ENCODE peak calls at places on chromosomes 3 and 15, in eight cellular contexts. E is BE2C; S is astrocyte; P is MG63; I is endothelial cell; C is NCI-H510A treated with DMSO at 0.1 percent for 48 hours; F is C1 segment of cervical spinal cord; M is activated CD4-positive, alpha-beta T cell treated with anti-CD3 and anti-CD28 coated beads, Interleukin-2, amount 50 U/mL, for 48 hours. H is an unnamed sample.
A peak's percentile ranks its signal among the peaks of the same experiment; 100 is the strongest.

GRCh38 chr3:157408499-157409149 is 28.0 kb upstream of the PTX3 start:
- DNase-seq in E (no peak), S (no peak), P (no peak), I (no peak), C (no peak), F (no peak), M (no peak), H (no peak)

GRCh38 chr3:177443469-177443868 is 246.2 kb upstream of the TBL1XR1 start:
- DNase-seq in E (peak; percentile 37), S (peak; percentile 73), P (peak; percentile 83), I (no peak), C (no peak), F (no peak), M (no peak), H (peak; percentile 26)

GRCh38 chr15:77295446-77295845 is 124.5 kb downstream of the PEAK1 start:
- DNase-seq in E (no peak), S (peak; percentile 79), P (no peak), I (no peak), C (no peak), F (no peak), M (no peak), H (no peak)

GRCh38 chr3:104787306-104787705 is 579.4 kb upstream of the ALCAM start:
- DNase-seq in E (no peak), S (no peak), P (no peak), I (no peak), C (no peak), F (no peak), M (no peak), H (no peak)

GRCh38 chr3:105812194-105812586 is 56.6 kb downstream of the CBLB start:
- DNase-seq in E (no peak), S (peak; percentile 69), P (no peak), I (no peak), C (no peak), F (no peak), M (no peak), H (no peak)

GRCh38 chr3:148238421-148238821 is 459.3 kb upstream of the AGTR1 start:
- DNase-seq in E (no peak), S (peak; percentile 37), P (no peak), I (no peak), C (no peak), F (no peak), M (no peak), H (no peak)

GRCh38 chr15:77021803-77022381 is 27.0 kb downstream of the PSTPIP1 start:
- DNase-seq in E (no peak), S (peak; percentile 55), P (no peak), I (no peak), C (no peak), F (no peak), M (peak; percentile 67), H (no peak)

GRCh38 chr3:169562988-169563774 is 100.3 kb downstream of the MECOM start:
- DNase-seq in E (no peak), S (no peak), P (no peak), I (no peak), C (no peak), F (no peak), M (no peak), H (peak; percentile 5)

GRCh38 chr3:128970741-128971048 is 23.2 kb downstream of the CFAP92 start:
- DNase-seq in E (no peak), S (no peak), P (no peak), I (no peak), C (no peak), F (no peak), M (no peak), H (no peak)

GRCh38 chr3:49602877-49603411 is 48.7 kb downstream of the BSN start:
- DNase-seq in E (no peak), S (no peak), P (peak; percentile 38), I (no peak), C (peak; percentile 10), F (no peak), M (peak; percentile 58), H (peak; percentile 53)

GRCh38 chr15:93974804-93975481 is 256.4 kb upstream of the MCTP2 start:
- DNase-seq in E (peak; percentile 48), S (peak; percentile 33), P (peak; percentile 2), I (peak; percentile 35), C (peak; percentile 32), F (no peak), M (no peak), H (peak; percentile 21)

GRCh38 chr15:92645731-92646130 is 9.8 kb downstream of the FAM174B start:
- DNase-seq in E (no peak), S (no peak), P (no peak), I (no peak), C (no peak), F (no peak), M (no peak), H (no peak)

GRCh38 chr3:33096103-33096868 is 660 bp downstream of the GLB1 start:
- DNase-seq in E (no peak), S (peak; percentile 18), P (peak; percentile 41), I (peak; percentile 47), C (peak; percentile 42), F (peak; percentile 63), M (peak; percentile 59), H (peak; percentile 57)

GRCh38 chr3:125416235-125416634 is 41.1 kb upstream of the ZNF148 start:
- DNase-seq in E (no peak), S (no peak), P (no peak), I (no peak), C (no peak), F (no peak), M (no peak), H (no peak)

GRCh38 chr15:40421246-40422157 is 15.9 kb downstream of the IVD start:
- DNase-seq in E (peak; percentile 89), S (no peak), P (peak; percentile 49), I (peak; percentile 87), C (peak; percentile 40), F (peak; percentile 39), M (peak; percentile 90), H (peak; percentile 75)

GRCh38 chr15:33132722-33133345 is 61.7 kb downstream of the FMN1 start:
- DNase-seq in E (peak; percentile 47), S (peak; percentile 41), P (peak; percentile 25), I (peak; percentile 53), C (peak; percentile 63), F (no peak), M (no peak), H (peak; percentile 35)

GRCh38 chr3:134685881-134686802 is 35.3 kb upstream of the KY start:
- DNase-seq in E (no peak), S (peak; percentile 49), P (peak; percentile 87), I (no peak), C (no peak), F (no peak), M (no peak), H (no peak)

GRCh38 chr15:39118510-39118909 is 462.4 kb upstream of the THBS1 start:
- DNase-seq in E (no peak), S (peak; percentile 94), P (peak; percentile 48), I (no peak), C (no peak), F (no peak), M (no peak), H (no peak)

GRCh38 chr15:70707901-70708300 is 55.5 kb downstream of the UACA start:
- DNase-seq in E (no peak), S (no peak), P (no peak), I (no peak), C (no peak), F (no peak), M (no peak), H (no peak)

GRCh38 chr3:11610044-11610671 is 33.6 kb downstream of the VGLL4 start:
- DNase-seq in E (peak; percentile 15), S (peak; percentile 95), P (peak; percentile 89), I (no peak), C (no peak), F (no peak), M (no peak), H (no peak)

GRCh38 chr15:51624022-51624421 is 1.5 kb upstream of the DMXL2 start:
- DNase-seq in E (no peak), S (no peak), P (no peak), I (no peak), C (no peak), F (no peak), M (no peak), H (no peak)

GRCh38 chr15:89647191-89647851 is 7.9 kb downstream of the KIF7 start:
- DNase-seq in E (peak; percentile 83), S (no peak), P (peak; percentile 63), I (peak; percentile 94), C (no peak), F (peak; percentile 38), M (peak; percentile 81), H (peak; percentile 54)

GRCh38 chr3:164640586-164640985 is 437.7 kb downstream of the SI start:
- DNase-seq in E (no peak), S (no peak), P (no peak), I (no peak), C (no peak), F (no peak), M (no peak), H (no peak)

GRCh38 chr3:72137865-72138861 is 353.2 kb upstream of the PROK2 start:
- DNase-seq in E (no peak), S (no peak), P (no peak), I (no peak), C (no peak), F (no peak), M (peak; percentile 64), H (no peak)

GRCh38 chr15:90059208-90059985 is 42.9 kb downstream of the IDH2 start:
- DNase-seq in E (no peak), S (no peak), P (no peak), I (peak; percentile 63), C (peak; percentile 43), F (peak; percentile 63), M (peak; percentile 90), H (no peak)

GRCh38 chr3:131356006-131356405 is 25.6 kb upstream of the NUDT16 start:
- DNase-seq in E (no peak), S (no peak), P (peak; percentile 34), I (no peak), C (no peak), F (no peak), M (no peak), H (no peak)

GRCh38 chr15:99452010-99452409 is 113.8 kb upstream of the MEF2A start:
- DNase-seq in E (no peak), S (no peak), P (no peak), I (no peak), C (no peak), F (no peak), M (no peak), H (no peak)

GRCh38 chr15:101479851-101480612 is 9.5 kb downstream of the PCSK6 start:
- DNase-seq in E (no peak), S (no peak), P (no peak), I (no peak), C (no peak), F (peak; percentile 81), M (no peak), H (no peak)

GRCh38 chr3:23959147-23959900 is 14.2 kb downstream of the NR1D2 start:
- DNase-seq in E (no peak), S (peak; percentile 94), P (no peak), I (no peak), C (no peak), F (no peak), M (no peak), H (no peak)

GRCh38 chr3:114449271-114450007 is 155.6 kb downstream of the TIGIT start:
- DNase-seq in E (no peak), S (no peak), P (no peak), I (no peak), C (no peak), F (no peak), M (no peak), H (no peak)

GRCh38 chr3:184337315-184337714 is at the start of gene FAM131A:
- DNase-seq in E (no peak), S (no peak), P (no peak), I (no peak), C (no peak), F (peak; percentile 72), M (no peak), H (peak; percentile 88)

GRCh38 chr3:106825962-106826605 is 551.2 kb upstream of the CCDC54 start:
- DNase-seq in E (no peak), S (peak; percentile 90), P (peak; percentile 48), I (no peak), C (no peak), F (no peak), M (no peak), H (no peak)

GRCh38 chr15:80709542-80709941 is 14.4 kb downstream of the ABHD17C start:
- DNase-seq in E (no peak), S (no peak), P (no peak), I (no peak), C (peak; percentile 49), F (no peak), M (no peak), H (no peak)

GRCh38 chr3:177589921-177590336 is 392.6 kb upstream of the TBL1XR1 start:
- DNase-seq in E (no peak), S (peak; percentile 100), P (peak; percentile 91), I (no peak), C (peak; percentile 70), F (no peak), M (peak; percentile 23), H (no peak)